ENCODE peak calls at places on chromosomes 12 and 14, in five cellular contexts. K is stomach, S is HCT116, B is sigmoid colon, C is K562. F is an unnamed sample. For H3K27me3, the result is how much of the 10 kb centered on the place peaks cover.

GRCh38 chr14:72792051-72792788 is 101.7 kb downstream of the DPF3 start:
- DNase-seq in C (no peak), K (no peak), B (no peak), S (no peak), F (no peak)

GRCh38 chr14:50101417-50101816 is 15.0 kb downstream of the VCPKMT start:
- DNase-seq in K (no peak), C (no peak), S (no peak), B (no peak), F (no peak)

GRCh38 chr12:95574799-95575452 is 23.6 kb upstream of the USP44 start:
- DNase-seq in B (no peak), C (peak), K (no peak), S (peak), F (no peak)

GRCh38 chr14:79278286-79278797 is 933.0 kb downstream of the DIO2 start:
- DNase-seq in K (no peak), C (no peak), B (peak), S (no peak), F (no peak)

GRCh38 chr12:52233462-52234141 is 559 bp downstream of the KRT7 start:
- DNase-seq in C (no peak), B (peak), K (no peak), S (no peak), F (peak)

GRCh38 chr12:44875417-44875953 is 630 bp downstream of the NELL2 start:
- DNase-seq in K (no peak), C (no peak), B (no peak), S (no peak), F (peak)

GRCh38 chr14:50804181-50804721 is 26.7 kb downstream of the NIN start:
- DNase-seq in K (no peak), B (no peak), C (no peak), S (no peak), F (no peak)

GRCh38 chr12:22312336-22312735 is 22.2 kb downstream of the ST8SIA1 start:
- DNase-seq in B (no peak), S (no peak), K (no peak), C (no peak), F (no peak)

GRCh38 chr12:94377599-94377998 is 82.1 kb downstream of the CEP83 start:
- DNase-seq in C (no peak), K (no peak), B (no peak), S (no peak), F (no peak)

GRCh38 chr12:119659289-119659897 is 8.5 kb upstream of the PRKAB1 start:
- DNase-seq in C (peak), K (no peak), B (no peak), S (no peak), F (no peak)

GRCh38 chr12:19039515-19039914 is 90.0 kb upstream of the PLEKHA5 start:
- DNase-seq in B (no peak), C (no peak), S (no peak), K (no peak), F (no peak)

GRCh38 chr14:33855672-33856071 is 95.2 kb downstream of the EGLN3 start:
- DNase-seq in B (no peak), S (no peak), C (no peak), K (no peak), F (no peak)

GRCh38 chr14:30267141-30267540 is 291.8 kb upstream of the G2E3 start:
- DNase-seq in B (no peak), K (no peak), C (no peak), S (no peak), F (no peak)

DNA sequence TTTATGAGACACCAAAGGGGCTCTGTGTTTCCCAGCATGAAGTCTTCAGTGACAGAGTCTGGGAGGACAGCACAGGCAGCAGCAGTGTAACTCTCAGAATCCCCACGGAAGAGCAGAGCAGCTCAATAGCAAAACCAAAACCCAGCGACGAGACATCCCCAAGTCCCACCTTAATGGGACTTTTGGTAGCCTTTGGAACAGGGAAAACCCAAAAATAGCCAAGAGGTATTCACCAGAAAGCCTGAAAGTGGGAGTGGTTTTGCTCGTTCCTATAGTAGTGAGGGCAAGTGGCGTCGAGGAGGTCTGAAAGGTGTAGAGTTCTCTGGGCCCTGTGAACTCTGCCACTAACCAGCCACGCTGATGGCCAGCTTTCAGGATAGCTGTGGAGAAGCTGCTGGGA is 174.6 kb downstream of the ETV6 start:
- DNase-seq in B (no peak), S (no peak), C (no peak), K (no peak), F (no peak)
- H3K27me3 ChIP-seq in B (under half), S (under half), C (under half), K (under half), F (under half)

DNA sequence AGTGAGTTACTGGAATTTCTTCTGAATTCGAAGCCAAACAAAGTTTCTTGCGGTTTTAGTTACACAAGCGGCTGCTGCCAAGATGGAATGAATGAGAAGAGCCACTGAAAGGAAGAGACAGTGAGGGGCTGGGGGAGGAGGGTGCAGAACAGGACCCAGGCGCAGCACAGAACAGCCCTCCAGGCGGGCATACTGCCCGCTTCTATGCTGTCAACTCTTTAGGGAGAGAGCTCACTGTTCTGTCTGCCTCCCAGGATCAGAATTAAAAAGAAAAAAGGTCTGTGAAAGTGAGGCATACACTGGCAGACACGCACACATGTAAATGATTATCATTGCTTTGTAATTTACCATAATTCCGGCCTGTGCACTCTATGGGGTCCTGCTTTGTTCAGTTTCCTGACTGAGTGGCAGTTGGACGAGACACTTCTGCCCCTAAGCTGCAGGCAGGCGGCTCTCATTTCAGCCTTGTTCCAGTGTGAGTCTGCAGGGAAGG is 231.6 kb downstream of the CACNA1C start:
- DNase-seq in S (no peak), C (no peak), B (no peak), K (no peak), F (peak)
- TF ChIP-seq POLR2AphosphoS5 in S (no peak), C (no peak), B (no peak), K (no peak), F (no peak)

DNA sequence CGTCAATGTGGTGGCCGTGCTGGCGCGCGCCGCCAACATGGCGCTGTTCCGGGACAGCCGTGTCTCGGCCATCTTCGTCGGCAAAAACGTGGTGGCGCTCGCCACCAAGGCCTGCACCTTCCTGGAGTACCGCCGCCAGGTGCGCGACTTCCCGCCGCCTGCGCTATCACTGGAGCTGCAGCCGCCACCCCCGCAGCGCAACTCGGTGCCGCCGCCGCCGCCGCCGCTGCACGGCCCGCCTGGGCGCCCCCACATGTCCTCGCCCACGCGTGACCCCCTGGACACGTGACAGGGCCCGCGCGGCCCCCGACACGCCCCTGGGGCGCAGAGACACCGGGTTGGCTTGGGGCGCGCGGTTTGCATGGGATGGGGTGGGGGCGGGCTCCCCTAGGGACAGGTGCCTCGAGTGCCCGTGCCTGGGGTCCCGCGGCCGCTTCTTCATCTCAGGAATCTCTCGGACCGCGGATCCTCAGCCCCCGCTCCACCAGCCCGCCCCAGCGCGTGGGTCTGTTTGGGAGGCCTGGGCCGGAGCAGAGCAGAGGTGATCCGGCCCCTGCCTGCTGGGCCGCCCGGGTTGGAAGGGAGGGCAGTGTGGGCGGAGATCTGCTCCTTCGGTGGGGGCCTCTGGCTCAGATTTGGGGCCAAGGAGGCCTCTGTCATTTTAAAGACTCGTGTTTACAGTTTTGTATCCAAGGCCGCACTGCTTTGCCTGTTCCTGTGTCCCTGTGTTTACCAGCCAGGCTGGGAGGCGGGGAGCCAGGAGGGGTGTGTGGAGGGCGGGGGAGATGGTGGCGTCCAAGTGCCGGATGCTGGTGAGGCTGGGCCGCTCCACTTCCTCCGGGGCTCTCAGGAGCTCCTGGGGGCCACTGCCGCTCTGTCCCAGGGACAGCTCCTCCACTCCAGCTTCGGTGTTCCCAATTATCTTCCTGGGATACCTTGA is 3.4 kb downstream of the TMEM121 start:
- DNase-seq in C (peak), B (no peak), K (peak), S (no peak), F (peak)
- H3K27me3 ChIP-seq in C (under half), B (under half), K (half or more), S (under half), F (under half)

GRCh38 chr14:103539056-103539825 is 10.2 kb downstream of the TRMT61A start:
- DNase-seq in K (no peak), B (no peak), S (no peak), C (peak), F (no peak)
- TF ChIP-seq POLR2AphosphoS5 in K (no peak), B (no peak), S (no peak), C (no peak), F (no peak)

F was measured in spleen.